ENCODE peak calls at places on chromosomes 16 and 17, in eight cellular contexts. One of them, this sample, is unnamed. For H3K4me1, the result is how much of the 10 kb centered on the place peaks cover.

GRCh38 chr16:23826528-23827244 is 9.1 kb upstream of the PRKCB start:
- DNase-seq in body of pancreas: no peak
- DNase-seq in osteoblast: no peak
- DNase-seq in CD8-positive, alpha-beta T cell: no peak
- DNase-seq in H1: no peak
- DNase-seq in H9: no peak
- DNase-seq in tibial artery: no peak
- DNase-seq in uterus: no peak
- DNase-seq in this sample: no peak

GRCh38 chr17:47802341-47803022 is 19.1 kb downstream of the OSBPL7 start:
- DNase-seq in H9: peak
- DNase-seq in H1: peak
- DNase-seq in uterus: no peak
- DNase-seq in CD8-positive, alpha-beta T cell: peak
- DNase-seq in tibial artery: no peak
- DNase-seq in osteoblast: peak
- DNase-seq in body of pancreas: peak
- DNase-seq in this sample: peak

GRCh38 chr16:84726670-84727467 is 27.1 kb downstream of the USP10 start:
- DNase-seq in body of pancreas: no peak
- DNase-seq in osteoblast: no peak
- DNase-seq in CD8-positive, alpha-beta T cell: no peak
- DNase-seq in tibial artery: no peak
- DNase-seq in H9: no peak
- DNase-seq in H1: peak
- DNase-seq in uterus: no peak
- DNase-seq in this sample: peak

GRCh38 chr17:75345514-75346167 is 56.4 kb upstream of the SLC25A19 start:
- DNase-seq in tibial artery: no peak
- DNase-seq in body of pancreas: no peak
- DNase-seq in CD8-positive, alpha-beta T cell: peak
- DNase-seq in H9: peak
- DNase-seq in H1: no peak
- DNase-seq in osteoblast: no peak
- DNase-seq in uterus: no peak
- DNase-seq in this sample: peak

GRCh38 chr16:28219283-28219682 is 7.5 kb upstream of the XPO6 start:
- DNase-seq in osteoblast: no peak
- DNase-seq in H9: no peak
- DNase-seq in CD8-positive, alpha-beta T cell: no peak
- DNase-seq in uterus: no peak
- DNase-seq in H1: no peak
- DNase-seq in tibial artery: no peak
- DNase-seq in body of pancreas: no peak
- DNase-seq in this sample: no peak

GRCh38 chr16:75053791-75054555 is 55.1 kb downstream of the ZNRF1 start:
- DNase-seq in osteoblast: no peak
- DNase-seq in H1: no peak
- DNase-seq in uterus: no peak
- DNase-seq in tibial artery: no peak
- DNase-seq in H9: no peak
- DNase-seq in CD8-positive, alpha-beta T cell: no peak
- DNase-seq in body of pancreas: peak
- DNase-seq in this sample: no peak

GRCh38 chr16:65095090-65095728 is 26.7 kb downstream of the CDH11 start:
- DNase-seq in H9: no peak
- DNase-seq in uterus: no peak
- DNase-seq in CD8-positive, alpha-beta T cell: no peak
- DNase-seq in tibial artery: no peak
- DNase-seq in osteoblast: peak
- DNase-seq in body of pancreas: no peak
- DNase-seq in H1: no peak
- DNase-seq in this sample: no peak

GRCh38 chr16:85029413-85029794 is 1.8 kb downstream of the KIAA0513 start:
- DNase-seq in H1: no peak
- DNase-seq in CD8-positive, alpha-beta T cell: peak
- DNase-seq in tibial artery: no peak
- DNase-seq in body of pancreas: no peak
- DNase-seq in uterus: peak
- DNase-seq in osteoblast: peak
- DNase-seq in H9: no peak
- DNase-seq in this sample: no peak

GRCh38 chr16:57377080-57377841 is 5.0 kb downstream of the CX3CL1 start:
- DNase-seq in osteoblast: peak
- DNase-seq in H1: no peak
- DNase-seq in uterus: no peak
- DNase-seq in H9: peak
- DNase-seq in CD8-positive, alpha-beta T cell: no peak
- DNase-seq in body of pancreas: no peak
- DNase-seq in tibial artery: no peak
- DNase-seq in this sample: no peak

GRCh38 chr16:84600343-84601229 is 17.3 kb downstream of the COTL1 start:
- DNase-seq in tibial artery: no peak
- DNase-seq in uterus: no peak
- DNase-seq in CD8-positive, alpha-beta T cell: no peak
- DNase-seq in H1: no peak
- DNase-seq in osteoblast: no peak
- DNase-seq in H9: no peak
- DNase-seq in body of pancreas: no peak
- DNase-seq in this sample: no peak

GRCh38 chr17:21318439-21318838 is 33.9 kb downstream of the MAP2K3 start:
- DNase-seq in tibial artery: peak
- DNase-seq in H9: peak
- DNase-seq in body of pancreas: no peak
- DNase-seq in osteoblast: peak
- DNase-seq in CD8-positive, alpha-beta T cell: no peak
- DNase-seq in uterus: no peak
- DNase-seq in H1: peak
- DNase-seq in this sample: no peak

GRCh38 chr17:37493249-37494027 is 3.7 kb downstream of the DUSP14 start:
- DNase-seq in H9: no peak
- DNase-seq in tibial artery: no peak
- DNase-seq in body of pancreas: no peak
- DNase-seq in uterus: no peak
- DNase-seq in H1: no peak
- DNase-seq in CD8-positive, alpha-beta T cell: no peak
- DNase-seq in osteoblast: peak
- DNase-seq in this sample: no peak

GRCh38 chr16:68910051-68910450 is 66.7 kb downstream of the TANGO6 start:
- DNase-seq in uterus: no peak
- DNase-seq in H1: no peak
- DNase-seq in CD8-positive, alpha-beta T cell: no peak
- DNase-seq in body of pancreas: peak
- DNase-seq in tibial artery: no peak
- DNase-seq in osteoblast: no peak
- DNase-seq in H9: no peak
- DNase-seq in this sample: no peak

GRCh38 chr16:74094514-74094913 is 202.1 kb upstream of the PSMD7 start:
- DNase-seq in CD8-positive, alpha-beta T cell: no peak
- DNase-seq in osteoblast: no peak
- DNase-seq in tibial artery: no peak
- DNase-seq in body of pancreas: no peak
- DNase-seq in H9: no peak
- DNase-seq in uterus: no peak
- DNase-seq in H1: no peak
- DNase-seq in this sample: no peak

GRCh38 chr16:2690852-2691251 is 8.5 kb downstream of the KCTD5 start:
- DNase-seq in uterus: no peak
- DNase-seq in tibial artery: no peak
- DNase-seq in H9: no peak
- DNase-seq in CD8-positive, alpha-beta T cell: no peak
- DNase-seq in osteoblast: no peak
- DNase-seq in H1: no peak
- DNase-seq in body of pancreas: no peak
- DNase-seq in this sample: no peak

GRCh38 chr16:296276-296675 is 13.3 kb downstream of the PDIA2 start:
- DNase-seq in H9: no peak
- DNase-seq in body of pancreas: no peak
- DNase-seq in H1: no peak
- DNase-seq in osteoblast: no peak
- DNase-seq in tibial artery: no peak
- DNase-seq in CD8-positive, alpha-beta T cell: no peak
- DNase-seq in uterus: no peak
- DNase-seq in this sample: no peak

DNA sequence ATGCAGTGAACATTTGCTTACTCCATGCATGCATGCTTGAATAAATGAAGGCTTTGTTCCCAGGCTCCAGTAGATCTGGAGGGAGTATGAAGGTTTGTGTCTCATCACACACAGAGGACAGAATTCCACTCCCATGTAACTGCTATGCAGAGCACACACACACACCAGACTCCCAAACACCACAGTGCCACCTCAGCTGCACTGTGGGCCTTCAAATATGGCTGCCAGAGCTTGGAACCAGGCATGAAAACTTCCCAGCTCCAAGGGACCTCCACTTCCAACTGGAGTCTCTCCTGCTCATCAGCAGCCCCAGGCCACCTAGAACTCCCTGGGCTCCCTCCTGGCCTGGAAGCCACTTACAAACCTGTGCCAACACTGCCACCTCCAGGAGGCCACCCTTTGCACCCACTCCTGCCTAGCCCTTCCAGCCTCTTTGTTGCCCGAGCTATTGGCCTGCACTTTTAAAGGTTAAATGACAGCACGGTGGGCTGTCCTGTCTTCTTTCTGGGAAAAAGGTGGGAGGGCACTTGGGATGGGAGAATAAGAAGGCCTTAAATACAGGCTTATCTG is 151.2 kb downstream of the ZNF423 start:
- DNase-seq in CD8-positive, alpha-beta T cell: no peak
- DNase-seq in body of pancreas: no peak
- DNase-seq in H9: peak
- DNase-seq in osteoblast: peak
- DNase-seq in uterus: no peak
- DNase-seq in tibial artery: no peak
- DNase-seq in H1: no peak
- DNase-seq in this sample: no peak
- TF ChIP-seq CTCF in CD8-positive, alpha-beta T cell: no peak
- TF ChIP-seq CTCF in body of pancreas: no peak
- TF ChIP-seq CTCF in H9: peak
- TF ChIP-seq CTCF in osteoblast: peak
- TF ChIP-seq CTCF in uterus: no peak
- TF ChIP-seq CTCF in tibial artery: no peak
- TF ChIP-seq CTCF in H1: peak
- TF ChIP-seq CTCF in this sample: no peak

GRCh38 chr17:4365103-4365627 is 1.3 kb downstream of the UBE2G1 start:
- DNase-seq in CD8-positive, alpha-beta T cell: peak
- DNase-seq in tibial artery: peak
- DNase-seq in body of pancreas: peak
- DNase-seq in osteoblast: peak
- DNase-seq in H9: peak
- DNase-seq in H1: peak
- DNase-seq in uterus: peak
- DNase-seq in this sample: peak
- H3K4me1 ChIP-seq in CD8-positive, alpha-beta T cell: under half
- H3K4me1 ChIP-seq in tibial artery: under half
- H3K4me1 ChIP-seq in body of pancreas: under half
- H3K4me1 ChIP-seq in osteoblast: under half
- H3K4me1 ChIP-seq in H9: under half
- H3K4me1 ChIP-seq in H1: under half
- H3K4me1 ChIP-seq in uterus: under half
- H3K4me1 ChIP-seq in this sample: under half

GRCh38 chr16:72021043-72021442 is 12.5 kb downstream of the DHODH start:
- DNase-seq in osteoblast: no peak
- DNase-seq in H1: peak
- DNase-seq in CD8-positive, alpha-beta T cell: no peak
- DNase-seq in body of pancreas: no peak
- DNase-seq in H9: peak
- DNase-seq in tibial artery: peak
- DNase-seq in uterus: no peak
- DNase-seq in this sample: no peak
- TF ChIP-seq CTCF in osteoblast: no peak
- TF ChIP-seq CTCF in H1: peak
- TF ChIP-seq CTCF in CD8-positive, alpha-beta T cell: no peak
- TF ChIP-seq CTCF in body of pancreas: no peak
- TF ChIP-seq CTCF in H9: peak
- TF ChIP-seq CTCF in tibial artery: no peak
- TF ChIP-seq CTCF in uterus: no peak
- TF ChIP-seq CTCF in this sample: peak

DNA sequence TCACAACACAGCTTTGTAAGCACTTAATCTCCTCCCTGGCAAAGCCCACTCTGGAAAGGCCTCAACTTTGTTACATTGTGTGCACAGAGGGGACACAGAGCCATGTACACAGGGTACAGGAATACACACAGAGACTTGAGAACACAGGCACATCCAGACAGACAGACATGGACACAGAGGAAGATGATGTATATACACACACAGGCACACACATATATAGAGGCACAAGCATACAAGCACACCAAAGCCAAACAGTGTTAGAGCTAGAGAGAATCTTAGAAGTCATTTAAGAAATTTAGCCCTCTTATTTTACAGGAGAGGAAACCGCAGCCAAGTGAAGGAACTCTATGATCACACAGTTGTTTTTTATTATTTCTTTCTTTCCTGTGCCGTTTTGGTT is 6.4 kb downstream of the MMP28 start:
- DNase-seq in H9: no peak
- DNase-seq in uterus: no peak
- DNase-seq in CD8-positive, alpha-beta T cell: no peak
- DNase-seq in H1: no peak
- DNase-seq in body of pancreas: no peak
- DNase-seq in osteoblast: peak
- DNase-seq in tibial artery: no peak
- DNase-seq in this sample: no peak
- H3K4me1 ChIP-seq in H9: under half
- H3K4me1 ChIP-seq in uterus: under half
- H3K4me1 ChIP-seq in CD8-positive, alpha-beta T cell: under half
- H3K4me1 ChIP-seq in H1: under half
- H3K4me1 ChIP-seq in body of pancreas: under half
- H3K4me1 ChIP-seq in osteoblast: under half
- H3K4me1 ChIP-seq in tibial artery: under half
- H3K4me1 ChIP-seq in this sample: under half

GRCh38 chr17:63082273-63082861 is 116.3 kb downstream of the TANC2 start:
- DNase-seq in osteoblast: peak
- DNase-seq in H9: no peak
- DNase-seq in uterus: no peak
- DNase-seq in H1: no peak
- DNase-seq in tibial artery: no peak
- DNase-seq in CD8-positive, alpha-beta T cell: no peak
- DNase-seq in body of pancreas: no peak
- DNase-seq in this sample: no peak
- TF ChIP-seq CTCF in osteoblast: peak
- TF ChIP-seq CTCF in H9: peak
- TF ChIP-seq CTCF in uterus: peak
- TF ChIP-seq CTCF in H1: peak
- TF ChIP-seq CTCF in tibial artery: no peak
- TF ChIP-seq CTCF in CD8-positive, alpha-beta T cell: no peak
- TF ChIP-seq CTCF in body of pancreas: peak
- TF ChIP-seq CTCF in this sample: peak

This sample was measured in Caco-2.